ENCODE peak calls at places on chromosomes 6 and 20, in seven cellular contexts. K is activated naive CD4-positive, alpha-beta T cell; I is activated T-cell treated with anti-CD3 and anti-CD28 coated beads, Interleukin-2, amount 50 U/mL, for 72 hours; Z is astrocyte of the spinal cord; X is H7; W is iris pigment epithelial cell; G is endothelial cell. D is an unnamed sample.

GRCh38 chr6:72784071-72784470 is 162.2 kb downstream of the KCNQ5 start:
- DNase-seq in K (no peak), I (no peak), Z (peak), X (no peak), W (peak), G (no peak), D (no peak)

GRCh38 chr20:15708984-15709598 is 864.2 kb downstream of the KIF16B start:
- DNase-seq in K (no peak), I (peak), Z (no peak), X (peak), W (no peak), G (peak), D (no peak)

GRCh38 chr6:149863846-149864577 is at the start of gene LRP11:
- DNase-seq in K (peak), I (peak), Z (peak), X (peak), W (peak), G (peak), D (peak)

GRCh38 chr6:2542858-2543218 is 207.9 kb downstream of the MYLK4 start:
- DNase-seq in K (no peak), I (peak), Z (peak), X (no peak), W (peak), G (no peak), D (peak)

GRCh38 chr6:25637211-25637610 is 14.8 kb upstream of the SCGN start:
- DNase-seq in K (no peak), I (no peak), Z (no peak), X (no peak), W (no peak), G (no peak), D (no peak)

GRCh38 chr6:14153228-14153627 is 35.7 kb downstream of the CD83 start:
- DNase-seq in K (no peak), I (no peak), Z (no peak), X (no peak), W (no peak), G (no peak), D (no peak)

GRCh38 chr20:5031206-5031557 is 29.9 kb upstream of the SLC23A2 start:
- DNase-seq in K (no peak), I (no peak), Z (no peak), X (no peak), W (no peak), G (no peak), D (no peak)

GRCh38 chr20:22901164-22901563 is 133.9 kb upstream of the SSTR4 start:
- DNase-seq in K (no peak), I (no peak), Z (no peak), X (no peak), W (no peak), G (no peak), D (no peak)

GRCh38 chr6:91569071-91569470 is 982.2 kb upstream of the MAP3K7 start:
- DNase-seq in K (no peak), I (no peak), Z (peak), X (no peak), W (peak), G (no peak), D (no peak)

GRCh38 chr6:111606620-111607115 is 990 bp upstream of the TRAF3IP2 start:
- DNase-seq in K (no peak), I (no peak), Z (no peak), X (no peak), W (no peak), G (no peak), D (no peak)

GRCh38 chr6:5030596-5031136 is 26.8 kb upstream of the RPP40 start:
- DNase-seq in K (peak), I (peak), Z (peak), X (peak), W (peak), G (peak), D (peak)

GRCh38 chr20:4406627-4407026 is 315.1 kb upstream of the PRND start:
- DNase-seq in K (no peak), I (no peak), Z (peak), X (no peak), W (peak), G (no peak), D (no peak)

GRCh38 chr6:18463429-18463828 is 76.3 kb downstream of the RNF144B start:
- DNase-seq in K (no peak), I (no peak), Z (no peak), X (no peak), W (no peak), G (no peak), D (no peak)

GRCh38 chr20:24431650-24432049 is 37.8 kb upstream of the SYNDIG1 start:
- DNase-seq in K (no peak), I (no peak), Z (no peak), X (no peak), W (no peak), G (no peak), D (no peak)

GRCh38 chr6:151803743-151804142 is 3.7 kb upstream of the ESR1 start:
- DNase-seq in K (no peak), I (no peak), Z (no peak), X (no peak), W (no peak), G (no peak), D (no peak)

GRCh38 chr20:63969851-63970713 is at the start of gene ZNF512B:
- DNase-seq in K (no peak), I (peak), Z (peak), X (peak), W (no peak), G (peak), D (peak)

GRCh38 chr6:36042618-36043260 is 15.1 kb downstream of the MAPK14 start:
- DNase-seq in K (no peak), I (no peak), Z (no peak), X (no peak), W (no peak), G (no peak), D (no peak)

GRCh38 chr6:13463327-13463717 is 24.1 kb downstream of the GFOD1 start:
- DNase-seq in K (no peak), I (no peak), Z (no peak), X (no peak), W (no peak), G (no peak), D (no peak)

GRCh38 chr6:83153958-83154357 is 39.1 kb downstream of the PGM3 start:
- DNase-seq in K (no peak), I (no peak), Z (no peak), X (no peak), W (peak), G (no peak), D (no peak)

GRCh38 chr6:91273729-91274128 is 686.9 kb upstream of the MAP3K7 start:
- DNase-seq in K (no peak), I (no peak), Z (peak), X (peak), W (no peak), G (no peak), D (no peak)

GRCh38 chr6:53702316-53702715 is 36.8 kb upstream of the KLHL31 start:
- DNase-seq in K (no peak), I (no peak), Z (no peak), X (no peak), W (no peak), G (no peak), D (no peak)

GRCh38 chr6:49540614-49541013 is 9.9 kb upstream of the C6orf141 start:
- DNase-seq in K (no peak), I (no peak), Z (no peak), X (no peak), W (peak), G (no peak), D (no peak)

GRCh38 chr20:25439328-25439727 is 31.9 kb downstream of the GINS1 start:
- DNase-seq in K (no peak), I (no peak), Z (no peak), X (no peak), W (no peak), G (no peak), D (no peak)

D was measured in T-helper 2 cell treated with Interferon-gamma antibody and Interleukin-4, amounts not matched to agents 5 μg/mL and 100 μg/mL, for 36 hours.